ENCODE peak calls at places on chromosomes 7 and 10, in ten cellular contexts. Y is Caki2, C is cardiac muscle cell, F is T follicular helper cell, N is SW480, I is aorta, E is fibroblast of the aortic adventitia, T is left colon, L is AG09319, V is mesothelial cell of epicardium. K is an unnamed sample.

GRCh38 chr7:157432541-157432956 is 95.7 kb downstream of the DNAJB6 start:
- DNase-seq in L (peak), N (peak), V (peak), E (peak), I (peak), T (peak), F (no peak), C (no peak), Y (peak), K (peak)

GRCh38 chr7:158257516-158258410 is 329.9 kb downstream of the PTPRN2 start:
- DNase-seq in T (peak), E (no peak), N (no peak), C (no peak), F (no peak), V (no peak), Y (no peak), L (no peak), I (no peak), K (no peak)

GRCh38 chr10:57017356-57018037 is 656.4 kb upstream of the ZWINT start:
- DNase-seq in L (no peak), C (no peak), T (no peak), F (no peak), Y (no peak), V (no peak), N (no peak), I (no peak), E (no peak), K (no peak)

GRCh38 chr7:43077732-43078391 is 34.6 kb upstream of the HECW1 start:
- DNase-seq in I (no peak), E (peak), V (no peak), C (peak), L (no peak), N (peak), F (no peak), Y (no peak), T (no peak), K (no peak)

GRCh38 chr10:99329238-99329890 is at the start of gene CNNM1:
- DNase-seq in L (no peak), F (no peak), V (peak), E (no peak), I (no peak), T (no peak), Y (peak), C (peak), N (no peak), K (no peak)

GRCh38 chr10:2951235-2951835 is 116.0 kb upstream of the PFKP start:
- DNase-seq in I (no peak), N (no peak), L (no peak), V (no peak), C (no peak), F (no peak), T (no peak), Y (no peak), E (no peak), K (no peak)

GRCh38 chr10:61284222-61284890 is 168.8 kb downstream of the TMEM26 start:
- DNase-seq in N (peak), C (peak), E (peak), F (no peak), L (no peak), V (no peak), I (no peak), T (no peak), Y (peak), K (no peak)

GRCh38 chr7:84317536-84317935 is 122.9 kb upstream of the SEMA3A start:
- DNase-seq in I (no peak), E (peak), L (no peak), F (no peak), V (no peak), T (no peak), N (no peak), C (no peak), Y (no peak), K (no peak)

GRCh38 chr7:44145419-44145968 is 4.4 kb upstream of the MYL7 start:
- DNase-seq in Y (no peak), T (no peak), N (no peak), I (no peak), C (no peak), L (no peak), F (peak), V (no peak), E (no peak), K (no peak)